ENCODE peak calls at places on chromosomes 5 and 9, in seven cellular contexts. One of them, this sample, is unnamed. For H3K4me1, the result is how much of the 10 kb centered on the place peaks cover.

GRCh38 chr5:43514471-43514815 is 505 bp downstream of the C5orf34 start:
- DNase-seq in A549: peak
- DNase-seq in uterus: no peak
- DNase-seq in CD4-positive, alpha-beta memory T cell: no peak
- DNase-seq in IMR-90: peak
- DNase-seq in CD8-positive, alpha-beta T cell: no peak
- DNase-seq in HAP-1: peak
- DNase-seq in this sample: no peak

GRCh38 chr5:52693279-52693678 is 94.4 kb upstream of the ITGA1 start:
- DNase-seq in CD4-positive, alpha-beta memory T cell: peak
- DNase-seq in CD8-positive, alpha-beta T cell: peak
- DNase-seq in uterus: no peak
- DNase-seq in A549: no peak
- DNase-seq in HAP-1: no peak
- DNase-seq in IMR-90: peak
- DNase-seq in this sample: peak

GRCh38 chr5:140267559-140268018 is 35.3 kb downstream of the PFDN1 start:
- DNase-seq in IMR-90: no peak
- DNase-seq in A549: no peak
- DNase-seq in uterus: no peak
- DNase-seq in HAP-1: no peak
- DNase-seq in CD8-positive, alpha-beta T cell: no peak
- DNase-seq in CD4-positive, alpha-beta memory T cell: no peak
- DNase-seq in this sample: peak

GRCh38 chr5:52015760-52016159 is 632.5 kb downstream of the ISL1 start:
- DNase-seq in A549: no peak
- DNase-seq in CD4-positive, alpha-beta memory T cell: no peak
- DNase-seq in HAP-1: peak
- DNase-seq in IMR-90: no peak
- DNase-seq in CD8-positive, alpha-beta T cell: no peak
- DNase-seq in uterus: no peak
- DNase-seq in this sample: no peak

GRCh38 chr9:93662952-93663572 is 86.7 kb downstream of the PHF2 start:
- DNase-seq in CD8-positive, alpha-beta T cell: no peak
- DNase-seq in A549: no peak
- DNase-seq in CD4-positive, alpha-beta memory T cell: no peak
- DNase-seq in uterus: no peak
- DNase-seq in IMR-90: no peak
- DNase-seq in HAP-1: no peak
- DNase-seq in this sample: no peak

GRCh38 chr5:72171667-72172066 is 64.4 kb downstream of the MAP1B start:
- DNase-seq in CD4-positive, alpha-beta memory T cell: no peak
- DNase-seq in A549: no peak
- DNase-seq in CD8-positive, alpha-beta T cell: peak
- DNase-seq in IMR-90: no peak
- DNase-seq in HAP-1: no peak
- DNase-seq in uterus: no peak
- DNase-seq in this sample: no peak

GRCh38 chr5:150781706-150782614 is 3.4 kb downstream of the SMIM3 start:
- DNase-seq in uterus: peak
- DNase-seq in CD4-positive, alpha-beta memory T cell: no peak
- DNase-seq in HAP-1: no peak
- DNase-seq in CD8-positive, alpha-beta T cell: no peak
- DNase-seq in IMR-90: peak
- DNase-seq in A549: no peak
- DNase-seq in this sample: peak

GRCh38 chr5:108670591-108671335 is 76.9 kb upstream of the FER start:
- DNase-seq in CD8-positive, alpha-beta T cell: no peak
- DNase-seq in A549: no peak
- DNase-seq in HAP-1: no peak
- DNase-seq in IMR-90: no peak
- DNase-seq in CD4-positive, alpha-beta memory T cell: no peak
- DNase-seq in uterus: no peak
- DNase-seq in this sample: no peak

GRCh38 chr5:138706655-138707480 is 46.4 kb upstream of the CTNNA1 start:
- DNase-seq in IMR-90: peak
- DNase-seq in HAP-1: no peak
- DNase-seq in CD4-positive, alpha-beta memory T cell: no peak
- DNase-seq in CD8-positive, alpha-beta T cell: no peak
- DNase-seq in uterus: no peak
- DNase-seq in A549: no peak
- DNase-seq in this sample: peak

GRCh38 chr9:89312154-89312616 is 1.2 kb downstream of the CKS2 start:
- DNase-seq in HAP-1: peak
- DNase-seq in IMR-90: no peak
- DNase-seq in uterus: no peak
- DNase-seq in CD8-positive, alpha-beta T cell: no peak
- DNase-seq in A549: no peak
- DNase-seq in CD4-positive, alpha-beta memory T cell: no peak
- DNase-seq in this sample: no peak

GRCh38 chr5:122153774-122154173 is 24.4 kb downstream of the ZNF474 start:
- DNase-seq in HAP-1: no peak
- DNase-seq in uterus: no peak
- DNase-seq in IMR-90: peak
- DNase-seq in A549: no peak
- DNase-seq in CD8-positive, alpha-beta T cell: no peak
- DNase-seq in CD4-positive, alpha-beta memory T cell: no peak
- DNase-seq in this sample: no peak

GRCh38 chr5:87541033-87541432 is 128.3 kb upstream of the CCNH start:
- DNase-seq in HAP-1: peak
- DNase-seq in IMR-90: peak
- DNase-seq in CD4-positive, alpha-beta memory T cell: no peak
- DNase-seq in uterus: peak
- DNase-seq in CD8-positive, alpha-beta T cell: no peak
- DNase-seq in A549: no peak
- DNase-seq in this sample: peak

GRCh38 chr5:142016576-142016975 is 3.7 kb upstream of the GNPDA1 start:
- DNase-seq in HAP-1: no peak
- DNase-seq in IMR-90: no peak
- DNase-seq in CD4-positive, alpha-beta memory T cell: peak
- DNase-seq in CD8-positive, alpha-beta T cell: no peak
- DNase-seq in A549: no peak
- DNase-seq in uterus: no peak
- DNase-seq in this sample: no peak

GRCh38 chr5:26237489-26237888 is 800.9 kb downstream of the CDH9 start:
- DNase-seq in CD4-positive, alpha-beta memory T cell: no peak
- DNase-seq in HAP-1: no peak
- DNase-seq in uterus: no peak
- DNase-seq in CD8-positive, alpha-beta T cell: no peak
- DNase-seq in IMR-90: no peak
- DNase-seq in A549: no peak
- DNase-seq in this sample: no peak

GRCh38 chr9:94911211-94911610 is 184.7 kb downstream of the AOPEP start:
- DNase-seq in HAP-1: no peak
- DNase-seq in CD8-positive, alpha-beta T cell: no peak
- DNase-seq in A549: no peak
- DNase-seq in uterus: no peak
- DNase-seq in IMR-90: no peak
- DNase-seq in CD4-positive, alpha-beta memory T cell: no peak
- DNase-seq in this sample: peak

GRCh38 chr9:4680750-4681149 is 1.4 kb downstream of the CDC37L1 start:
- DNase-seq in HAP-1: no peak
- DNase-seq in A549: no peak
- DNase-seq in IMR-90: peak
- DNase-seq in CD8-positive, alpha-beta T cell: no peak
- DNase-seq in uterus: no peak
- DNase-seq in CD4-positive, alpha-beta memory T cell: no peak
- DNase-seq in this sample: no peak

GRCh38 chr9:130432362-130432761 is 12.4 kb upstream of the ASS1 start:
- DNase-seq in CD4-positive, alpha-beta memory T cell: no peak
- DNase-seq in HAP-1: no peak
- DNase-seq in IMR-90: no peak
- DNase-seq in uterus: no peak
- DNase-seq in CD8-positive, alpha-beta T cell: no peak
- DNase-seq in A549: peak
- DNase-seq in this sample: no peak

GRCh38 chr9:120637919-120638318 is 58.0 kb upstream of the CDK5RAP2 start:
- DNase-seq in uterus: no peak
- DNase-seq in CD4-positive, alpha-beta memory T cell: no peak
- DNase-seq in A549: no peak
- DNase-seq in HAP-1: no peak
- DNase-seq in IMR-90: no peak
- DNase-seq in CD8-positive, alpha-beta T cell: no peak
- DNase-seq in this sample: no peak

GRCh38 chr5:107874810-107875209 is 204.1 kb upstream of the EFNA5 start:
- DNase-seq in IMR-90: peak
- DNase-seq in A549: no peak
- DNase-seq in HAP-1: no peak
- DNase-seq in uterus: no peak
- DNase-seq in CD4-positive, alpha-beta memory T cell: no peak
- DNase-seq in CD8-positive, alpha-beta T cell: no peak
- DNase-seq in this sample: no peak

GRCh38 chr5:34959323-34959722 is 30.0 kb downstream of the DNAJC21 start:
- DNase-seq in HAP-1: no peak
- DNase-seq in CD8-positive, alpha-beta T cell: no peak
- DNase-seq in A549: no peak
- DNase-seq in CD4-positive, alpha-beta memory T cell: no peak
- DNase-seq in IMR-90: peak
- DNase-seq in uterus: no peak
- DNase-seq in this sample: no peak

GRCh38 chr5:107248065-107248695 is 422.6 kb downstream of the EFNA5 start:
- DNase-seq in uterus: no peak
- DNase-seq in CD8-positive, alpha-beta T cell: no peak
- DNase-seq in HAP-1: peak
- DNase-seq in IMR-90: peak
- DNase-seq in A549: peak
- DNase-seq in CD4-positive, alpha-beta memory T cell: no peak
- DNase-seq in this sample: peak

GRCh38 chr5:594241-594860 is 17.8 kb upstream of the CEP72 start:
- DNase-seq in uterus: no peak
- DNase-seq in HAP-1: no peak
- DNase-seq in CD4-positive, alpha-beta memory T cell: no peak
- DNase-seq in CD8-positive, alpha-beta T cell: no peak
- DNase-seq in A549: no peak
- DNase-seq in IMR-90: no peak
- DNase-seq in this sample: no peak

GRCh38 chr5:53480474-53481353 is at the start of gene FST:
- DNase-seq in IMR-90: peak
- DNase-seq in CD8-positive, alpha-beta T cell: no peak
- DNase-seq in CD4-positive, alpha-beta memory T cell: peak
- DNase-seq in uterus: peak
- DNase-seq in HAP-1: no peak
- DNase-seq in A549: peak
- DNase-seq in this sample: peak

GRCh38 chr5:10376530-10376929 is 23.0 kb downstream of the MARCHF6 start:
- DNase-seq in CD8-positive, alpha-beta T cell: no peak
- DNase-seq in IMR-90: no peak
- DNase-seq in CD4-positive, alpha-beta memory T cell: no peak
- DNase-seq in HAP-1: no peak
- DNase-seq in uterus: no peak
- DNase-seq in A549: no peak
- DNase-seq in this sample: no peak

GRCh38 chr5:10374623-10375022 is 21.1 kb downstream of the MARCHF6 start:
- DNase-seq in CD8-positive, alpha-beta T cell: no peak
- DNase-seq in CD4-positive, alpha-beta memory T cell: no peak
- DNase-seq in A549: no peak
- DNase-seq in HAP-1: no peak
- DNase-seq in IMR-90: no peak
- DNase-seq in uterus: no peak
- DNase-seq in this sample: no peak

GRCh38 chr5:10374032-10374431 is 20.5 kb downstream of the MARCHF6 start:
- DNase-seq in CD8-positive, alpha-beta T cell: no peak
- DNase-seq in HAP-1: peak
- DNase-seq in uterus: no peak
- DNase-seq in IMR-90: no peak
- DNase-seq in CD4-positive, alpha-beta memory T cell: no peak
- DNase-seq in A549: no peak
- DNase-seq in this sample: no peak

GRCh38 chr5:10370931-10371330 is 17.4 kb downstream of the MARCHF6 start:
- DNase-seq in CD8-positive, alpha-beta T cell: no peak
- DNase-seq in IMR-90: no peak
- DNase-seq in uterus: no peak
- DNase-seq in HAP-1: no peak
- DNase-seq in CD4-positive, alpha-beta memory T cell: no peak
- DNase-seq in A549: no peak
- DNase-seq in this sample: no peak

GRCh38 chr5:10372726-10373709 is 19.5 kb downstream of the MARCHF6 start:
- DNase-seq in A549: no peak
- DNase-seq in IMR-90: no peak
- DNase-seq in HAP-1: peak
- DNase-seq in CD8-positive, alpha-beta T cell: no peak
- DNase-seq in uterus: no peak
- DNase-seq in CD4-positive, alpha-beta memory T cell: no peak
- DNase-seq in this sample: no peak
- H3K4me1 ChIP-seq in A549: under half
- H3K4me1 ChIP-seq in IMR-90: under half
- H3K4me1 ChIP-seq in HAP-1: under half
- H3K4me1 ChIP-seq in CD8-positive, alpha-beta T cell: half or more
- H3K4me1 ChIP-seq in uterus: under half
- H3K4me1 ChIP-seq in CD4-positive, alpha-beta memory T cell: half or more
- H3K4me1 ChIP-seq in this sample: half or more

DNA sequence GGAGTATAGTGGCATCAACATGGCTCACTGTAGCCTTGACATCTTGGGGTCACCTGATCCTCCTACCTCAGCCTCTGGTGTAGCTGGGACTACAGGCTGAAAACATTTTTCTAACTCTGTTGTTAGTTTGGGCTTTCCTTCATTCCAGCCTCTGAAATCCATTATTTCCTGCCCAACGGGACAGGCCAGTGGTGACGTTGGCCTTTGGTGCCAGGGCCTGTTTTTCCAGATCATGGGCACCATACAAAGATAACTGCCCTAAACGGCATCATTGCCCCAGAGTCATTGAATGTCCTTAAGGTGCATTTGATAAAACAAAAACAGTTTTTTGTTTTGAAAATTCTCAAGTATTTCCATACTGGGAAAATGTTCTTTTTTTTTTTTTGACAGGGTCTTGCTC is 32.1 kb downstream of the PIK3R1 start:
- DNase-seq in CD4-positive, alpha-beta memory T cell: no peak
- DNase-seq in CD8-positive, alpha-beta T cell: no peak
- DNase-seq in uterus: no peak
- DNase-seq in A549: no peak
- DNase-seq in IMR-90: no peak
- DNase-seq in HAP-1: no peak
- DNase-seq in this sample: no peak
- H3K4me1 ChIP-seq in CD4-positive, alpha-beta memory T cell: half or more
- H3K4me1 ChIP-seq in CD8-positive, alpha-beta T cell: half or more
- H3K4me1 ChIP-seq in uterus: under half
- H3K4me1 ChIP-seq in A549: under half
- H3K4me1 ChIP-seq in IMR-90: under half
- H3K4me1 ChIP-seq in HAP-1: under half
- H3K4me1 ChIP-seq in this sample: half or more

GRCh38 chr9:134231330-134231745 is 67.0 kb upstream of the RNU6ATAC start:
- DNase-seq in CD8-positive, alpha-beta T cell: peak
- DNase-seq in CD4-positive, alpha-beta memory T cell: no peak
- DNase-seq in HAP-1: no peak
- DNase-seq in IMR-90: no peak
- DNase-seq in uterus: no peak
- DNase-seq in A549: no peak
- DNase-seq in this sample: no peak
- H3K4me1 ChIP-seq in CD8-positive, alpha-beta T cell: under half
- H3K4me1 ChIP-seq in CD4-positive, alpha-beta memory T cell: under half
- H3K4me1 ChIP-seq in HAP-1: under half
- H3K4me1 ChIP-seq in IMR-90: under half
- H3K4me1 ChIP-seq in uterus: under half
- H3K4me1 ChIP-seq in A549: under half
- H3K4me1 ChIP-seq in this sample: under half

DNA sequence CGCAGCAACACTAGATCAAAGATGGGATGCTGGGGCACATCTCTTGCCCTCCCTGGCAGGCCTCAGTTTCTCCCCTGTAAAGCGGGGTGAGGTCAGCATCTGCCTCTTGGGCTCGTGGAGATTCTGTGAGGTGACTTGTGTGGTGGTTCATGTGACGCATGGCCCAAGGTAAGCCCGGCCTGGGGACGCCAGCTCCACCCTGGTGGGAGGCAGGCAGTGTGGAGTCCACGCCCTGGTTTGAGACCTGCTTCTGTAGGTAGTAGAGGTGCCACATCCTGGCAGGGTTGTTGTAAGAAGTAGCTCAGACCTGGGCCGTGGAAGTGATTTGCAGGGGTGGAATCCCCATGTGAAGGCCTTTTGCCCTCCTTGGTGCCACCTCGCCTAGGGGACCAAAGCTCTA is 101.5 kb downstream of the DAB2IP start:
- DNase-seq in HAP-1: no peak
- DNase-seq in IMR-90: no peak
- DNase-seq in A549: no peak
- DNase-seq in CD4-positive, alpha-beta memory T cell: no peak
- DNase-seq in CD8-positive, alpha-beta T cell: peak
- DNase-seq in uterus: no peak
- DNase-seq in this sample: no peak
- H3K4me1 ChIP-seq in HAP-1: under half
- H3K4me1 ChIP-seq in IMR-90: under half
- H3K4me1 ChIP-seq in A549: under half
- H3K4me1 ChIP-seq in CD4-positive, alpha-beta memory T cell: under half
- H3K4me1 ChIP-seq in CD8-positive, alpha-beta T cell: under half
- H3K4me1 ChIP-seq in uterus: half or more
- H3K4me1 ChIP-seq in this sample: half or more

This sample was measured in heart right ventricle.